ENCODE peak calls at places on chromosome 1, in eight cellular contexts. One of them, this sample, is unnamed.

GRCh38 chr1:3746389-3746783 is 5.9 kb upstream of the CCDC27 start:
- DNase-seq in NCI-H1092: no peak
- DNase-seq in activated effector memory CD4-positive, alpha-beta T cell treated with anti-CD3 and anti-CD28 coated beads, Interleukin-2, amount 50 U/mL, for 16 hours: no peak
- DNase-seq in mesenchymal stem cell: no peak
- DNase-seq in naive thymus-derived CD8-positive, alpha-beta T cell: no peak
- DNase-seq in fibroblast of gingiva: no peak
- DNase-seq in choroid plexus epithelial cell: no peak
- DNase-seq in body of pancreas: no peak
- DNase-seq in this sample: no peak

GRCh38 chr1:201781447-201781846 is 47.5 kb upstream of the IPO9 start:
- DNase-seq in NCI-H1092: no peak
- DNase-seq in activated effector memory CD4-positive, alpha-beta T cell treated with anti-CD3 and anti-CD28 coated beads, Interleukin-2, amount 50 U/mL, for 16 hours: no peak
- DNase-seq in mesenchymal stem cell: peak; percentile 46
- DNase-seq in naive thymus-derived CD8-positive, alpha-beta T cell: no peak
- DNase-seq in fibroblast of gingiva: no peak
- DNase-seq in choroid plexus epithelial cell: peak; percentile 41
- DNase-seq in body of pancreas: no peak
- DNase-seq in this sample: no peak

GRCh38 chr1:3956527-3957170 is 56.6 kb upstream of the C1orf174 start:
- DNase-seq in NCI-H1092: no peak
- DNase-seq in activated effector memory CD4-positive, alpha-beta T cell treated with anti-CD3 and anti-CD28 coated beads, Interleukin-2, amount 50 U/mL, for 16 hours: no peak
- DNase-seq in mesenchymal stem cell: no peak
- DNase-seq in naive thymus-derived CD8-positive, alpha-beta T cell: no peak
- DNase-seq in fibroblast of gingiva: no peak
- DNase-seq in choroid plexus epithelial cell: no peak
- DNase-seq in body of pancreas: no peak
- DNase-seq in this sample: no peak

GRCh38 chr1:212860713-212861581 is 2.9 kb downstream of the FLVCR1 start:
- DNase-seq in NCI-H1092: no peak
- DNase-seq in activated effector memory CD4-positive, alpha-beta T cell treated with anti-CD3 and anti-CD28 coated beads, Interleukin-2, amount 50 U/mL, for 16 hours: no peak
- DNase-seq in mesenchymal stem cell: peak; percentile 38
- DNase-seq in naive thymus-derived CD8-positive, alpha-beta T cell: no peak
- DNase-seq in fibroblast of gingiva: no peak
- DNase-seq in choroid plexus epithelial cell: peak; percentile 15
- DNase-seq in body of pancreas: no peak
- DNase-seq in this sample: no peak

GRCh38 chr1:151192047-151192446 is 2.0 kb upstream of the VPS72 start:
- DNase-seq in NCI-H1092: no peak
- DNase-seq in activated effector memory CD4-positive, alpha-beta T cell treated with anti-CD3 and anti-CD28 coated beads, Interleukin-2, amount 50 U/mL, for 16 hours: peak; percentile 21
- DNase-seq in mesenchymal stem cell: no peak
- DNase-seq in naive thymus-derived CD8-positive, alpha-beta T cell: no peak
- DNase-seq in fibroblast of gingiva: no peak
- DNase-seq in choroid plexus epithelial cell: no peak
- DNase-seq in body of pancreas: no peak
- DNase-seq in this sample: no peak

GRCh38 chr1:211577826-211578639 is 928 bp downstream of the SLC30A1 start:
- DNase-seq in NCI-H1092: peak; percentile 32
- DNase-seq in activated effector memory CD4-positive, alpha-beta T cell treated with anti-CD3 and anti-CD28 coated beads, Interleukin-2, amount 50 U/mL, for 16 hours: peak; percentile 91
- DNase-seq in mesenchymal stem cell: peak; percentile 69
- DNase-seq in naive thymus-derived CD8-positive, alpha-beta T cell: peak; percentile 65
- DNase-seq in fibroblast of gingiva: peak; percentile 58
- DNase-seq in choroid plexus epithelial cell: peak; percentile 57
- DNase-seq in body of pancreas: peak; percentile 80
- DNase-seq in this sample: no peak

GRCh38 chr1:219931033-219931432 is 2.7 kb upstream of the SLC30A10 start:
- DNase-seq in NCI-H1092: no peak
- DNase-seq in activated effector memory CD4-positive, alpha-beta T cell treated with anti-CD3 and anti-CD28 coated beads, Interleukin-2, amount 50 U/mL, for 16 hours: no peak
- DNase-seq in mesenchymal stem cell: no peak
- DNase-seq in naive thymus-derived CD8-positive, alpha-beta T cell: no peak
- DNase-seq in fibroblast of gingiva: no peak
- DNase-seq in choroid plexus epithelial cell: no peak
- DNase-seq in body of pancreas: no peak
- DNase-seq in this sample: no peak

GRCh38 chr1:209617047-209617673 is 33.6 kb downstream of the CAMK1G start:
- DNase-seq in NCI-H1092: no peak
- DNase-seq in activated effector memory CD4-positive, alpha-beta T cell treated with anti-CD3 and anti-CD28 coated beads, Interleukin-2, amount 50 U/mL, for 16 hours: no peak
- DNase-seq in mesenchymal stem cell: no peak
- DNase-seq in naive thymus-derived CD8-positive, alpha-beta T cell: no peak
- DNase-seq in fibroblast of gingiva: no peak
- DNase-seq in choroid plexus epithelial cell: no peak
- DNase-seq in body of pancreas: no peak
- DNase-seq in this sample: no peak

GRCh38 chr1:11746092-11746491 is 10.2 kb downstream of the AGTRAP start:
- DNase-seq in NCI-H1092: no peak
- DNase-seq in activated effector memory CD4-positive, alpha-beta T cell treated with anti-CD3 and anti-CD28 coated beads, Interleukin-2, amount 50 U/mL, for 16 hours: no peak
- DNase-seq in mesenchymal stem cell: no peak
- DNase-seq in naive thymus-derived CD8-positive, alpha-beta T cell: no peak
- DNase-seq in fibroblast of gingiva: no peak
- DNase-seq in choroid plexus epithelial cell: no peak
- DNase-seq in body of pancreas: peak; percentile 73
- DNase-seq in this sample: no peak

GRCh38 chr1:98045211-98046030 is 124.6 kb upstream of the DPYD start:
- DNase-seq in NCI-H1092: no peak
- DNase-seq in activated effector memory CD4-positive, alpha-beta T cell treated with anti-CD3 and anti-CD28 coated beads, Interleukin-2, amount 50 U/mL, for 16 hours: peak; percentile 61
- DNase-seq in mesenchymal stem cell: peak; percentile 37
- DNase-seq in naive thymus-derived CD8-positive, alpha-beta T cell: no peak
- DNase-seq in fibroblast of gingiva: peak; percentile 12
- DNase-seq in choroid plexus epithelial cell: peak; percentile 62
- DNase-seq in body of pancreas: no peak
- DNase-seq in this sample: no peak

GRCh38 chr1:54156986-54157385 is 4.2 kb upstream of the CDCP2 start:
- DNase-seq in NCI-H1092: no peak
- DNase-seq in activated effector memory CD4-positive, alpha-beta T cell treated with anti-CD3 and anti-CD28 coated beads, Interleukin-2, amount 50 U/mL, for 16 hours: no peak
- DNase-seq in mesenchymal stem cell: no peak
- DNase-seq in naive thymus-derived CD8-positive, alpha-beta T cell: no peak
- DNase-seq in fibroblast of gingiva: no peak
- DNase-seq in choroid plexus epithelial cell: no peak
- DNase-seq in body of pancreas: no peak
- DNase-seq in this sample: no peak